ENCODE peak calls at places on chromosome X, in nine cellular contexts. J, S, D, F, A, O, K, R and W are unnamed samples.

GRCh38 chrX:96182366-96182765 is 502.3 kb upstream of the DIAPH2 start:
- DNase-seq in J (no peak), S (peak), D (no peak), F (peak), A (no peak), O (no peak), K (no peak), R (no peak), W (peak)

GRCh38 chrX:125953769-125954168 is 212.3 kb downstream of the DCAF12L2 start:
- DNase-seq in J (no peak), S (no peak), D (no peak), F (no peak), A (no peak), O (no peak), K (no peak), R (no peak), W (no peak)

GRCh38 chrX:34341814-34342213 is 209.7 kb upstream of the FAM47A start:
- DNase-seq in J (no peak), S (no peak), D (no peak), F (no peak), A (no peak), O (no peak), K (no peak), R (no peak), W (no peak)

GRCh38 chrX:155127940-155128339 is 56.6 kb downstream of the BRCC3 start:
- DNase-seq in J (no peak), S (no peak), D (no peak), F (no peak), A (no peak), O (no peak), K (no peak), R (no peak), W (no peak)

GRCh38 chrX:46572295-46572936 is 1.1 kb upstream of the CHST7 start:
- DNase-seq in J (no peak), S (no peak), D (no peak), F (no peak), A (no peak), O (peak), K (no peak), R (no peak), W (peak)

GRCh38 chrX:54811301-54811885 is 3.8 kb downstream of the MAGED2 start:
- DNase-seq in J (no peak), S (no peak), D (no peak), F (no peak), A (no peak), O (no peak), K (no peak), R (no peak), W (no peak)

GRCh38 chrX:19448077-19448476 is 67.2 kb downstream of the MAP3K15 start:
- DNase-seq in J (no peak), S (no peak), D (no peak), F (no peak), A (no peak), O (no peak), K (no peak), R (no peak), W (no peak)

GRCh38 chrX:14630724-14631123 is 101.4 kb downstream of the GLRA2 start:
- DNase-seq in J (no peak), S (no peak), D (no peak), F (no peak), A (no peak), O (no peak), K (no peak), R (no peak), W (no peak)

GRCh38 chrX:6910218-6910617 is 237.3 kb upstream of the STS start:
- DNase-seq in J (no peak), S (no peak), D (no peak), F (no peak), A (no peak), O (no peak), K (no peak), R (no peak), W (no peak)

GRCh38 chrX:17608898-17609297 is 128.4 kb upstream of the SCML1 start:
- DNase-seq in J (no peak), S (no peak), D (no peak), F (no peak), A (no peak), O (no peak), K (no peak), R (no peak), W (no peak)

GRCh38 chrX:17380221-17380620 is 5.2 kb downstream of the NHS start:
- DNase-seq in J (no peak), S (no peak), D (no peak), F (no peak), A (no peak), O (no peak), K (no peak), R (no peak), W (no peak)

GRCh38 chrX:65871671-65872311 is 168.1 kb downstream of the VSIG4 start:
- DNase-seq in J (no peak), S (no peak), D (no peak), F (peak), A (peak), O (peak), K (peak), R (no peak), W (peak)

GRCh38 chrX:40244980-40245379 is 147.2 kb upstream of the BCOR start:
- DNase-seq in J (no peak), S (no peak), D (no peak), F (peak), A (no peak), O (no peak), K (no peak), R (no peak), W (no peak)

GRCh38 chrX:130170752-130171445 is 863 bp upstream of the RAB33A start:
- DNase-seq in J (no peak), S (no peak), D (no peak), F (no peak), A (no peak), O (peak), K (no peak), R (peak), W (peak)

GRCh38 chrX:46912098-46912672 is at the start of gene JADE3:
- DNase-seq in J (peak), S (peak), D (peak), F (peak), A (peak), O (no peak), K (peak), R (peak), W (peak)

GRCh38 chrX:140346711-140347110 is 158.2 kb downstream of the SOX3 start:
- DNase-seq in J (no peak), S (no peak), D (no peak), F (no peak), A (no peak), O (no peak), K (no peak), R (no peak), W (no peak)

GRCh38 chrX:20067709-20068315 is 48.9 kb downstream of the MAP7D2 start:
- DNase-seq in J (peak), S (peak), D (peak), F (peak), A (peak), O (no peak), K (peak), R (no peak), W (peak)

GRCh38 chrX:3651272-3651671 is 62.2 kb downstream of the PRKX start:
- DNase-seq in J (no peak), S (peak), D (no peak), F (peak), A (peak), O (no peak), K (no peak), R (no peak), W (peak)

GRCh38 chrX:17792842-17793241 is 55.5 kb downstream of the SCML1 start:
- DNase-seq in J (no peak), S (no peak), D (no peak), F (no peak), A (no peak), O (no peak), K (no peak), R (no peak), W (no peak)

GRCh38 chrX:34563061-34563460 is 94.0 kb downstream of the TMEM47 start:
- DNase-seq in J (no peak), S (no peak), D (no peak), F (no peak), A (no peak), O (no peak), K (no peak), R (no peak), W (no peak)

GRCh38 chrX:46576458-46576857 is 2.9 kb downstream of the CHST7 start:
- DNase-seq in J (no peak), S (no peak), D (no peak), F (peak), A (no peak), O (no peak), K (no peak), R (no peak), W (no peak)

GRCh38 chrX:152821145-152821765 is 9.3 kb downstream of the CETN2 start:
- DNase-seq in J (no peak), S (no peak), D (no peak), F (peak), A (peak), O (no peak), K (peak), R (no peak), W (peak)

GRCh38 chrX:116873678-116874077 is 410.9 kb upstream of the CT83 start:
- DNase-seq in J (no peak), S (peak), D (no peak), F (peak), A (no peak), O (no peak), K (no peak), R (no peak), W (no peak)

GRCh38 chrX:13064599-13065143 is 20.3 kb upstream of the FAM9C start:
- DNase-seq in J (no peak), S (peak), D (peak), F (peak), A (no peak), O (no peak), K (no peak), R (no peak), W (no peak)

GRCh38 chrX:41922694-41923171 is 621 bp downstream of the CASK start:
- DNase-seq in J (no peak), S (no peak), D (peak), F (peak), A (no peak), O (no peak), K (peak), R (peak), W (peak)

GRCh38 chrX:11470231-11470630 is 177.0 kb downstream of the AMELX start:
- DNase-seq in J (no peak), S (peak), D (no peak), F (peak), A (no peak), O (no peak), K (no peak), R (no peak), W (no peak)

GRCh38 chrX:13283968-13284914 is 35.6 kb downstream of the ATXN3L start:
- DNase-seq in J (no peak), S (peak), D (no peak), F (peak), A (no peak), O (no peak), K (no peak), R (no peak), W (no peak)

GRCh38 chrX:11461181-11462001 is 168.2 kb downstream of the AMELX start:
- DNase-seq in J (no peak), S (no peak), D (no peak), F (peak), A (no peak), O (no peak), K (no peak), R (no peak), W (peak)

GRCh38 chrX:140762061-140762460 is 52.5 kb downstream of the LINC00632 start:
- DNase-seq in J (peak), S (peak), D (no peak), F (peak), A (no peak), O (no peak), K (no peak), R (no peak), W (peak)

GRCh38 chrX:34300871-34301270 is 168.8 kb upstream of the FAM47A start:
- DNase-seq in J (no peak), S (peak), D (no peak), F (peak), A (peak), O (no peak), K (peak), R (no peak), W (peak)

GRCh38 chrX:108468486-108468885 is 28.8 kb downstream of the COL4A5 start:
- DNase-seq in J (no peak), S (peak), D (no peak), F (peak), A (no peak), O (no peak), K (no peak), R (no peak), W (no peak)

GRCh38 chrX:104253567-104254441 is 929 bp downstream of the ESX1 start:
- DNase-seq in J (no peak), S (no peak), D (no peak), F (no peak), A (no peak), O (no peak), K (no peak), R (no peak), W (no peak)

GRCh38 chrX:68942141-68942540 is 113.3 kb downstream of the EFNB1 start:
- DNase-seq in J (peak), S (no peak), D (no peak), F (no peak), A (no peak), O (no peak), K (no peak), R (peak), W (no peak)

GRCh38 chrX:30607155-30607554 is 29.6 kb upstream of the TASL start:
- DNase-seq in J (no peak), S (no peak), D (no peak), F (no peak), A (no peak), O (no peak), K (no peak), R (no peak), W (no peak)

GRCh38 chrX:30615229-30615628 is 37.7 kb upstream of the TASL start:
- DNase-seq in J (no peak), S (no peak), D (no peak), F (peak), A (no peak), O (no peak), K (no peak), R (no peak), W (peak)

GRCh38 chrX:30610050-30610449 is 32.5 kb upstream of the TASL start:
- DNase-seq in J (no peak), S (no peak), D (no peak), F (no peak), A (no peak), O (no peak), K (no peak), R (no peak), W (no peak)

GRCh38 chrX:30613736-30614135 is 36.2 kb upstream of the TASL start:
- DNase-seq in J (no peak), S (no peak), D (no peak), F (no peak), A (no peak), O (no peak), K (no peak), R (no peak), W (no peak)

DNA sequence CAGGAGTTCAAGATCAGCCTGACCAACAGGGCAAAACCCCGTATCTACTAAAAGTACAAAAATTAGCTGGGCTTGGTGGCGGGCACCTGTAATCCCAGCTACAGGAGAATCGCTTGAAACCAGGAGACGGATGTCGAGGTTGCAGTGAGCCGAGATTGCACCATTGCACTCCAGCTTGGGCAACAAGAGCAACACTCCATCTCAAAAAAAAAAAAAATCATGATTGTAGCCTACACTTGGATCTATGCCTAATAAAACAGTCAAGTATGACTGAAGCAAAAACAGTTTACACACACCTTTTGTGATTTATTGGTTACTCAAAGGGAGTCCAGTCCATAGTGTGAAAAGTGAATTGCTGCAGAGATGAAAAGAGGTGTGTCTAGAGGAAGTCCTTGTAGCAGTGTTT is 34.7 kb upstream of the TASL start:
- DNase-seq in J (no peak), S (no peak), D (no peak), F (no peak), A (no peak), O (no peak), K (no peak), R (no peak), W (no peak)
- H3K4me3 ChIP-seq in J (no peak), S (no peak), D (no peak), F (no peak), A (no peak), O (no peak), K (no peak), R (no peak), W (no peak)

GRCh38 chrX:649166-649565 is 18.6 kb downstream of the SHOX start:
- DNase-seq in J (no peak), S (no peak), D (no peak), F (no peak), A (no peak), O (no peak), K (peak), R (peak), W (no peak)
- H3K4me3 ChIP-seq in J (no peak), S (no peak), D (no peak), F (no peak), A (no peak), O (no peak), K (no peak), R (no peak), W (no peak)

DNA sequence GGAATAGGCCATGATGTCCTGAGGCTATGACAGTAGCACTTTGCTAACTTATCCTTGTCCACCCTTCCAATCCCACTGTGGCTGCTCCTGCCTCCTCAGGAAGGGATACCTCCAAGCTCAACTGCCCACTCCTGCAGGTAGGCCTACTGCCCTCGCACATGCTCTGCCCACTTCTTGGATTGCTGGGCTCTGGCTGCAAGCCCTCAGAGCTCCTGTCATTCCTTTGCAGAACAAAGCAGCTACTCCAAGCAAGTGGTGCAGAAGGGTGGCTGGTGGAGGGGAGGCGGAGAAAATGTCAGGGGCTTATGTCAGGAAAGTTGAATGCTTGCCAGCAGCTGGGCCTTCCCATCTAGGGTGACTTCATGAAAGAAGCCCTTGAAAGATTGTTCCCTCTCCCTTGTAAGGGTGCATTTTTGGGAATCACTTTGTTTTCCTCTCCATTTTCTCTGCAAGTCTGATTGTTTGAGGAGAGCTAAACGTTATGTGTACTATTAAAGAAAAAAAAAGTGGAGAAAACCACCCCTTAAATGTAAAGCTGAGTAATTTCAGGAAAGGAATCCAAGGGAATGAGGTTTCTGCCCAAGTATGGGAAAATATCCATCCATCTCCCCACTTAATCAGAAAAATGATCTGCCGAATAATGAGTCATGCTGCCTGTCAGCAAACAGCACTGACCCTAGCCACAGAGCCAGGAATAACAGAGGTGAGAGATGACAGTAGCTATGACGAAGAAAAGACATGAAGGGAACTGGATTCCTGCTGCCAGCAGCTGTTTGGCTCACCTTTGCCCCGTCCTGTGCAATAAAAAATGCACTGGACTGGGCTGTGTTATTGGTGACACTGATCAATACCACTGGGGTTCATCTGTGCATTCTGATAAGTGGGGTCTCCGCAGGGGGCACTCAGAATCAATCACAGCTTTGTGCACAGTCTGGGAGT is 102.0 kb downstream of the RTL5 start:
- DNase-seq in J (peak), S (peak), D (no peak), F (peak), A (no peak), O (no peak), K (peak), R (no peak), W (no peak)
- H3K4me3 ChIP-seq in J (no peak), S (no peak), D (no peak), F (no peak), A (no peak), O (no peak), K (no peak), R (no peak), W (no peak)

DNA sequence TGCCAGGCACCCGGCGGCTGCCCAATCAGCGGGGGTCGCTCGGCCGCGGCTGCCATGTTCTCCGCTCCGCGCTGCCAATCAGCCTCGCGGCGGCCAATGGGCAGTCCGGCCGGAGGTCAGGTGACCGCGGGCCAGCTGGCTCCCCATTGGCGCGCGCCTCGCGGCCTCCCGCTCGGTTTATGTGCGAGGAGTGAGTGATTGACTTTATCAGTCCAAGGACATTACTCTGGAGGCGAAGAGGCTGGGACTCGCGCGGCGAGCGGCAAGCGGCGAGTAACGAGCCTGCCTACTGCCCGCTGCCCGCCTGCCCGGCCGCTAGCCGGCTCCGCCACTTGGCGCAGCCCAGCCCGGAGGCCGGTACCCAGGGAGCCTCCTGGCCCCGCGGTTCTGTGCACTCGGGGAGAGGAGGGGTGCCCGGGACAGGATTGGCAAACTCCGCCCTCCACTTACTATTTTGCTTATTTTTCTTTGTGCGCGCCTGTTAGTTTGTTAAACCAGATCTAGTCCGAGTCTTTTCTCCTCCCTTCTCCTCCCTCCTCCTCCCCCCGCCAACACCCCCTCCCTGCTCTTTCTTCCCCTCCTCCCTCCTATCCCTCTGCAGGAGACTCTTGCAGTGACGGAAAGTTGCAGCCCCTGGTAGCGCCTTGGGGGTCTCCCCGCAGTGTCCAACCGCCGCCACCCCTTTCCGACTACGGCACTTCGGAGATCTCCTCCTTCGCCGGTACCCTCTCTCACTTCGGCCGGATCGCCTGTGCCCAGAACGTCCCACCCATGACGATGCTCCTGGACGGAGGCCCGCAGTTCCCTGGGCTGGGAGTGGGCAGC is at the start of gene ZIC3:
- DNase-seq in J (no peak), S (peak), D (peak), F (peak), A (no peak), O (no peak), K (no peak), R (no peak), W (no peak)
- H3K4me3 ChIP-seq in J (peak), S (peak), D (peak), F (peak), A (no peak), O (no peak), K (peak), R (peak), W (no peak)

GRCh38 chrX:38878674-38879375 is 77.6 kb downstream of the MID1IP1 start:
- DNase-seq in J (no peak), S (no peak), D (no peak), F (no peak), A (no peak), O (no peak), K (no peak), R (no peak), W (no peak)

GRCh38 chrX:38881727-38882126 is 80.5 kb downstream of the MID1IP1 start:
- DNase-seq in J (no peak), S (no peak), D (no peak), F (no peak), A (no peak), O (peak), K (no peak), R (no peak), W (peak)

GRCh38 chrX:38881066-38881465 is 79.8 kb downstream of the MID1IP1 start:
- DNase-seq in J (no peak), S (no peak), D (no peak), F (no peak), A (no peak), O (no peak), K (no peak), R (no peak), W (peak)

GRCh38 chrX:38880460-38880859 is 79.2 kb downstream of the MID1IP1 start:
- DNase-seq in J (no peak), S (peak), D (no peak), F (no peak), A (no peak), O (no peak), K (no peak), R (no peak), W (no peak)

GRCh38 chrX:38879631-38880220 is 78.5 kb downstream of the MID1IP1 start:
- DNase-seq in J (no peak), S (no peak), D (peak), F (no peak), A (no peak), O (no peak), K (no peak), R (peak), W (peak)
- H3K4me3 ChIP-seq in J (no peak), S (no peak), D (no peak), F (no peak), A (no peak), O (no peak), K (no peak), R (no peak), W (no peak)

GRCh38 chrX:48736303-48736702 is 25.2 kb upstream of the GLOD5 start:
- DNase-seq in J (no peak), S (no peak), D (no peak), F (no peak), A (no peak), O (no peak), K (no peak), R (no peak), W (peak)
- H3K4me3 ChIP-seq in J (no peak), S (peak), D (peak), F (no peak), A (peak), O (peak), K (no peak), R (no peak), W (peak)